ENCODE peak calls at places on chromosomes 12 and 14, in four cellular contexts. X is AG04449, U is uterus, O is fibroblast of pulmonary artery. Q is an unnamed sample.

GRCh38 chr12:51788876-51789275 is 59.6 kb downstream of the FIGNL2 start:
- DNase-seq in X (peak; percentile 71), U (no peak), O (peak; percentile 44), Q (peak; percentile 82)

GRCh38 chr12:3869860-3870259 is 3.3 kb downstream of the PARP11 start:
- DNase-seq in X (no peak), U (no peak), O (no peak), Q (no peak)

GRCh38 chr12:40054554-40055226 is 51.2 kb downstream of the SLC2A13 start:
- DNase-seq in X (peak; percentile 1), U (no peak), O (peak; percentile 84), Q (peak; percentile 62)

GRCh38 chr14:67241416-67242362 is at the start of gene PALS1:
- DNase-seq in X (peak; percentile 57), U (peak; percentile 43), O (peak; percentile 85), Q (peak; percentile 73)

GRCh38 chr14:50978888-50979287 is 34.6 kb upstream of the PYGL start:
- DNase-seq in X (no peak), U (no peak), O (no peak), Q (no peak)

GRCh38 chr14:77026930-77027537 is 1.5 kb downstream of the IRF2BPL start:
- DNase-seq in X (no peak), U (peak; percentile 39), O (peak; percentile 58), Q (no peak)

GRCh38 chr14:106506901-106507305 is 980.5 kb downstream of the TMEM121 start:
- DNase-seq in X (no peak), U (no peak), O (no peak), Q (no peak)

GRCh38 chr12:12693111-12693671 is 2.8 kb downstream of the GPR19 start:
- DNase-seq in X (no peak), U (no peak), O (no peak), Q (no peak)

GRCh38 chr12:26939192-26939832 is 1.0 kb downstream of the FGFR1OP2 start:
- DNase-seq in X (no peak), U (no peak), O (no peak), Q (peak; percentile 25)

GRCh38 chr12:120116792-120117651 is 469 bp upstream of the RAB35 start:
- DNase-seq in X (peak; percentile 40), U (peak; percentile 94), O (peak; percentile 93), Q (peak; percentile 93)

GRCh38 chr12:14367097-14367661 is 1.7 kb downstream of the ATF7IP start:
- DNase-seq in X (no peak), U (no peak), O (peak; percentile 79), Q (no peak)

GRCh38 chr12:50132505-50133135 is 20.6 kb downstream of the COX14 start:
- DNase-seq in X (no peak), U (no peak), O (no peak), Q (no peak)

GRCh38 chr12:26833692-26834168 is 736 bp upstream of the ITPR2 start:
- DNase-seq in X (no peak), U (peak; percentile 30), O (peak; percentile 50), Q (peak; percentile 70)

GRCh38 chr14:99966912-99967311 is 98.3 kb upstream of the EVL start:
- DNase-seq in X (no peak), U (peak; percentile 74), O (no peak), Q (no peak)

GRCh38 chr12:90905691-90906370 is 49.1 kb downstream of the CCER1 start:
- DNase-seq in X (no peak), U (no peak), O (peak; percentile 21), Q (peak; percentile 26)

GRCh38 chr12:92493816-92494215 is 209.0 kb upstream of the PLEKHG7 start:
- DNase-seq in X (no peak), U (no peak), O (no peak), Q (peak; percentile 35)

GRCh38 chr14:36105401-36105800 is 71.1 kb downstream of the PTCSC3 start:
- DNase-seq in X (no peak), U (no peak), O (no peak), Q (no peak)

GRCh38 chr12:43113153-43113552 is 438.9 kb downstream of the ADAMTS20 start:
- DNase-seq in X (no peak), U (no peak), O (peak; percentile 39), Q (no peak)

GRCh38 chr14:33967138-33967537 is 16.3 kb upstream of the EGLN3 start:
- DNase-seq in X (no peak), U (no peak), O (no peak), Q (no peak)

GRCh38 chr12:2129076-2129475 is 76.3 kb downstream of the CACNA1C start:
- DNase-seq in X (peak; percentile 38), U (no peak), O (no peak), Q (peak; percentile 94)

GRCh38 chr12:24014853-24015590 is 65.6 kb upstream of the SOX5 start:
- DNase-seq in X (no peak), U (no peak), O (no peak), Q (no peak)

GRCh38 chr14:73462815-73463214 is 4.5 kb upstream of the NUMB start:
- DNase-seq in X (no peak), U (no peak), O (peak; percentile 78), Q (peak; percentile 48)

GRCh38 chr12:4137441-4137840 is 136.1 kb upstream of the CCND2 start:
- DNase-seq in X (no peak), U (no peak), O (no peak), Q (no peak)

GRCh38 chr14:94941311-94941710 is 171.4 kb upstream of the GSC start:
- DNase-seq in X (no peak), U (no peak), O (no peak), Q (no peak)

GRCh38 chr12:9843416-9843815 is 16.1 kb downstream of the KLRF1 start:
- DNase-seq in X (no peak), U (no peak), O (no peak), Q (no peak)

GRCh38 chr14:32078030-32078793 is 1.1 kb downstream of the ARHGAP5 start:
- DNase-seq in X (no peak), U (peak; percentile 29), O (peak; percentile 44), Q (peak; percentile 25)

GRCh38 chr14:66638688-66639087 is 130.7 kb downstream of the GPHN start:
- DNase-seq in X (no peak), U (no peak), O (peak; percentile 55), Q (peak; percentile 32)

GRCh38 chr12:58567189-58567588 is 353.1 kb downstream of the LRIG3 start:
- DNase-seq in X (no peak), U (no peak), O (no peak), Q (no peak)

GRCh38 chr12:119446459-119446858 is 111.9 kb downstream of the CCDC60 start:
- DNase-seq in X (no peak), U (no peak), O (peak; percentile 17), Q (no peak)

GRCh38 chr14:66735853-66736252 is 227.9 kb downstream of the GPHN start:
- DNase-seq in X (no peak), U (no peak), O (no peak), Q (no peak)

GRCh38 chr14:105469456-105470162 is 5.0 kb upstream of the CRIP2 start:
- DNase-seq in X (no peak), U (no peak), O (no peak), Q (no peak)

GRCh38 chr14:64540208-64541202 is at the start of gene HSPA2:
- DNase-seq in X (peak; percentile 98), U (peak; percentile 99), O (peak; percentile 100), Q (peak; percentile 100)

DNA sequence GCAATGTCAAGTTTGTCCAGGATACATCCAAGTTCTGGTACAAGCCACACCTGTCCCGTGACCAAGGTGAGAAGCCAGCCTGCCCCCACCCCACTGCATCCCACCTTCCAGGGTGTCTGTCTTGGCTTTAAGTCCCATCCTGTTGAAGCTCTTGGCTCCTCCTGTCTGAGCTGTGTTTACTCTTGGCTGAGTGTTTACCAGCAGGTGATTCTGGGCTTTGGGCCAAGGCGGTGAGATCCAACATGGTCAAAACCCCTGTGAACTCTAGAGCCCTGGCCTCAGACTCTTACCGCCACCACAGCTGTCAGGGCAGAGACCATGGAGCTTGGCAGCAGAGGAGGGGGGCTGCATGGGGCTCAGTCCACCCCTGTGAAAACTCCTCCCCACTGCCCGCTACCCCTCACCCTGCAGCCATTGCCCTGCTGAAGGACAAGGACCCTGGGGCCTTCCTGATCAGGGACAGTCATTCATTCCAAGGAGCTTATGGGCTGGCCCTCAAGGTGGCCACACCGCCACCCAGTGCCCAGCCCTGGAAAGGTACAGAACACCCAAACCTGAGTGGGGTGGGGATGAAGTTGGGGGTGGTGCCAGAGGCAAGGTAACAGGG is 11.6 kb downstream of the TNS2 start:
- DNase-seq in X (no peak), U (peak; percentile 57), O (no peak), Q (peak; percentile 37)
- TF ChIP-seq CTCF in X (no peak), U (no peak), O (no peak), Q (peak; percentile 13)

GRCh38 chr12:81757731-81758325 is 1.3 kb downstream of the PPFIA2 start:
- DNase-seq in X (no peak), U (no peak), O (no peak), Q (no peak)
- H3K4me3 ChIP-seq in X (no peak overlapping the region), U (peak overlapping the region; percentile 44), O (peak overlapping the region; percentile 49), Q (peak overlapping the region; percentile 56)

DNA sequence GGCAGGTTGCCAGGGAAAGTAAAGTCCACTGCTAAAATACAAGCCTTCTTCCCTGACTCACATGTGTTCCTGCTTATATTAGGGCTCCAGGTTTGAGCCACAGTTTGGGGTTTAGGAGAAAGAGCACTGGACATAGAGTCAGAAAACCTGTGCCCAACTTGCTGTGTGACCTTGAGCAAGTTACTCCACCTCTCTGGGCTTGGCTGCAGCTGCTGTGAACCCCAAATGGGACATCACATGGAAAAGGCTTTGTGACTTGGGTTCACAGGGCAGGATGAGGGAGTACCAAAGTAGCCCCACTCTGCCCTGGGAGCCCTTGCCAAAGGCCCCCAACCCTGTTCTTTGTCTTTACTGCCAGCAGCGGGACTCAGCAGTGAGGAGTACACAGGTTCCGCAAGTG is 79.0 kb upstream of the NOS1 start:
- DNase-seq in X (no peak), U (no peak), O (no peak), Q (no peak)
- TF ChIP-seq CTCF in X (no peak), U (no peak), O (no peak), Q (no peak)

DNA sequence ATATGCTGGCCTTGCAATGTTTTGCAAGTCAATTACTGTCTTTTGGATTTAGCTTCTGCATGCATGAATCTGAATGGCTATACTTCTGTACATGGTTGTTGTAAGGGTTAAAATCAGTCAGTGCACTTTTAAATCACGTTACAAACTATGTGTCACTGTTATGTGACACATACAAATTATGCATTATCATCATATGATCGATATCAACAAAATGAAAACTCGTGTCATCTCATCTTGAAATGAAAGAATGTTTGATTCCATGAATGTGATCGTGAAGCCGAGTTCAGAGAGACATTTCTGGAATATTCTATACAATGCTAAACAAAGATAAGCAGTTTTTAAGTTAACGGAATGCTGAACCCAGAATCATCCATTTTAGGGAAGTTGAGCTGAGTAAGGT is 116.5 kb downstream of the HMGA2 start:
- DNase-seq in X (no peak), U (no peak), O (no peak), Q (no peak)
- H3K4me3 ChIP-seq in X (no peak overlapping the region), U (no peak overlapping the region), O (peak overlapping the region; percentile 9), Q (no peak overlapping the region)

Q was measured in foreskin fibroblast.